ENCODE peak calls at places on chromosomes 11 and 22, in nine cellular contexts. R is gastrocnemius medialis; W is foreskin fibroblast; H is endodermal cell; P is left ventricle myocardium inferior; K is Jurkat, Clone E6-1; N is tibial nerve; Z is keratinocyte; A is kidney epithelial cell. G is an unnamed sample.

GRCh38 chr11:69950120-69950519 is 128.0 kb upstream of the ANO1 start:
- DNase-seq in A (no peak), N (no peak), H (peak; percentile 94), K (peak; percentile 22), W (no peak), P (no peak), Z (no peak), R (no peak), G (no peak)

GRCh38 chr22:19244600-19245352 is 46.7 kb downstream of the CLTCL1 start:
- DNase-seq in A (no peak), P (no peak), Z (no peak), N (no peak), K (peak; percentile 83), W (no peak), H (no peak), R (no peak), G (no peak)

GRCh38 chr11:132777067-132777975 is 755.0 kb downstream of the OPCML start:
- DNase-seq in R (no peak), H (no peak), A (no peak), N (no peak), W (no peak), K (no peak), P (no peak), Z (no peak), G (no peak)

GRCh38 chr11:83709434-83709833 is 423.3 kb upstream of the CCDC90B start:
- DNase-seq in H (no peak), R (no peak), K (no peak), W (no peak), N (no peak), Z (no peak), A (no peak), P (no peak), G (no peak)

GRCh38 chr11:109733245-109733644 is 311.3 kb downstream of the C11orf87 start:
- DNase-seq in N (no peak), P (no peak), H (no peak), W (peak; percentile 16), Z (no peak), K (no peak), A (no peak), R (no peak), G (no peak)

GRCh38 chr11:107249054-107249453 is 208.6 kb downstream of the CWF19L2 start:
- DNase-seq in W (no peak), A (no peak), H (no peak), N (no peak), R (no peak), Z (no peak), P (no peak), K (no peak), G (no peak)

GRCh38 chr11:127000291-127000968 is at the start of gene KIRREL3:
- DNase-seq in P (no peak), H (peak; percentile 69), W (peak; percentile 59), K (no peak), R (no peak), A (no peak), N (no peak), Z (no peak), G (no peak)

GRCh38 chr11:78168539-78169477 is 19.6 kb downstream of the KCTD21 start:
- DNase-seq in R (peak; percentile 40), W (peak; percentile 70), P (peak; percentile 87), A (no peak), K (no peak), N (peak; percentile 85), Z (no peak), H (no peak), G (no peak)

GRCh38 chr11:119372260-119373058 is 9.0 kb downstream of the USP2 start:
- DNase-seq in W (no peak), P (no peak), K (no peak), A (no peak), R (peak; percentile 70), N (no peak), H (peak; percentile 36), Z (no peak), G (no peak)

GRCh38 chr11:47234669-47235075 is 13.9 kb downstream of the ACP2 start:
- DNase-seq in R (no peak), K (peak; percentile 68), N (no peak), P (no peak), Z (no peak), W (no peak), H (no peak), A (no peak), G (no peak)

GRCh38 chr22:47914481-47915097 is 1152.1 kb downstream of the TBC1D22A start:
- DNase-seq in K (peak; percentile 35), N (no peak), R (no peak), H (no peak), A (no peak), W (no peak), Z (no peak), P (no peak), G (no peak)

GRCh38 chr22:36369922-36370781 is 17.6 kb downstream of the MYH9 start:
- DNase-seq in K (no peak), W (peak; percentile 70), P (peak; percentile 48), H (peak; percentile 74), Z (no peak), N (no peak), R (no peak), A (no peak), G (no peak)

GRCh38 chr11:92834296-92835020 is 135.0 kb upstream of the MTNR1B start:
- DNase-seq in R (no peak), K (no peak), N (no peak), P (no peak), A (no peak), W (no peak), H (no peak), Z (no peak), G (no peak)

DNA sequence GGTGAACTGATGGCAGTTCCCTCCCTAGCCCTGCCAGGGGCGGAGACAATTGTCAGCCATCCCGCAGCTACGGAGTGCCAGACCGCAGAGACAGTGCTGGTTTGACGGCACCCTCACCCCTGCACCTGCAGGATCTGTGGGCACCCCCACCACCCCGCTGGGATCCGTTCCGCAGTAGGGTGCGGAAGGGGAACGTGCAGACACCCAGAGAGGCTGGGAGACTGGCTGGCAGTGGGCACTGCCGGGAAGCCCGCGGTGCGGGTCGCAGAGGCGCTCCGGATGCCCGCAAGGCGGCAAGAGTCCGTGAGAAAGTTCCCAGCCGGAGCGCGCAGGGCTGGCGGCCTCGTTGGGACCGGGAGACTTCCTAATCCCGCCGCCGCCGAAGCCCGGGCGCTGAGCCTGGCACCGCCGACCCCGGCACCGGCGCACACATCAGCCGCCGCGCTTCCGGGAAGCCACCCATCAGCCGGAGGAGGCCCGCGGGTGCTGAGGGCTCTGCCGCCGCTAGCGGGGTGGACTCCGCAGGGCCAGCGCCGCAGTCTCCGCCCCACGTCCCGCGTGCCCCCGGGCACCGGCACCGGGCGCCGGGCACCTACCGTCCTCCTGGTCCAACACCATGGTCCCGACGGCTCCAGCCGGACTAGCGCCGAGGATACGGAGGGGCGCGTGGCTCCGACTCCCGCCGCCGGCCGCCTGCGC is 4.3 kb upstream of the LMO1 start:
- DNase-seq in N (no peak), K (peak; percentile 92), R (no peak), H (peak; percentile 70), P (no peak), A (no peak), W (peak; percentile 25), Z (no peak), G (no peak)
- H3K4me3 ChIP-seq in N (peak overlapping the region; percentile 10), K (peak overlapping the region; percentile 65), R (peak overlapping the region; percentile 59), H (peak overlapping the region; percentile 60), P (peak overlapping the region; percentile 67), A (peak overlapping the region; percentile 28), W (no peak overlapping the region), Z (peak overlapping the region; percentile 52), G (peak overlapping the region; percentile 35)

GRCh38 chr22:22516992-22517391 is 3.1 kb downstream of the ZNF280A start:
- DNase-seq in N (no peak), W (no peak), P (no peak), Z (no peak), R (no peak), A (no peak), K (no peak), H (no peak), G (no peak)

GRCh38 chr22:22520667-22521602 is 865 bp upstream of the ZNF280A start:
- DNase-seq in K (no peak), N (no peak), A (no peak), R (no peak), P (no peak), W (peak; percentile 10), Z (no peak), H (no peak), G (no peak)

GRCh38 chr22:22521631-22522030 is 1.6 kb upstream of the ZNF280A start:
- DNase-seq in Z (no peak), A (no peak), K (no peak), R (no peak), H (no peak), W (no peak), N (no peak), P (no peak), G (no peak)

GRCh38 chr22:22520020-22520656 is at the start of gene ZNF280A:
- DNase-seq in N (peak; percentile 42), K (no peak), Z (no peak), H (peak; percentile 55), A (no peak), W (peak; percentile 11), R (peak; percentile 7), P (no peak), G (no peak)

DNA sequence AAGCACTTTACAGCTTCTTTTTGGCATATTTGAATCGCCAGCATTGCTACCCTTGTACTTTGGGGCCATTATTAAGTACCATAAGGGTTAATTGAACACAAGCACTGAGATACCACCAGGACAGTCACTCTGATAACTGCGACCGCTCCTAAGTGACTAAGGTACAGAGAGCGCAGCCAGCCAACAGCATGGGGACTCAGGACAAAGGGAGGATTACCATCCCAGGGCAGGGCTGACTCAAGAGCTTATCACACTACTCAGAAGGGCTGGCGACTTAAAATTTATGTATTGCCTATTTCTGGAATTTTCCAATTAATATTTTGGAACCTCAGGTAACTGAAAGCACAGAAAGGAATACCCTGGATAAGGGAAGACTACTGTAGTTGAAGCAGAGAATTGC is 479 bp downstream of the ZNF280A start:
- DNase-seq in H (no peak), A (no peak), N (no peak), Z (no peak), R (no peak), P (no peak), K (no peak), W (no peak), G (no peak)
- H3K4me3 ChIP-seq in H (peak overlapping the region; percentile 74), A (no peak overlapping the region), N (no peak overlapping the region), Z (no peak overlapping the region), R (no peak overlapping the region), P (no peak overlapping the region), K (no peak overlapping the region), W (no peak overlapping the region), G (no peak overlapping the region)

GRCh38 chr11:66315498-66315885 is 1.4 kb downstream of the CD248 start:
- DNase-seq in R (no peak), N (no peak), A (no peak), K (no peak), W (peak; percentile 45), P (no peak), H (no peak), Z (no peak), G (no peak)
- H3K4me3 ChIP-seq in R (peak overlapping the region; percentile 51), N (peak overlapping the region; percentile 52), A (no peak overlapping the region), K (no peak overlapping the region), W (peak overlapping the region; percentile 95), P (peak overlapping the region; percentile 73), H (no peak overlapping the region), Z (no peak overlapping the region), G (peak overlapping the region; percentile 6)

DNA sequence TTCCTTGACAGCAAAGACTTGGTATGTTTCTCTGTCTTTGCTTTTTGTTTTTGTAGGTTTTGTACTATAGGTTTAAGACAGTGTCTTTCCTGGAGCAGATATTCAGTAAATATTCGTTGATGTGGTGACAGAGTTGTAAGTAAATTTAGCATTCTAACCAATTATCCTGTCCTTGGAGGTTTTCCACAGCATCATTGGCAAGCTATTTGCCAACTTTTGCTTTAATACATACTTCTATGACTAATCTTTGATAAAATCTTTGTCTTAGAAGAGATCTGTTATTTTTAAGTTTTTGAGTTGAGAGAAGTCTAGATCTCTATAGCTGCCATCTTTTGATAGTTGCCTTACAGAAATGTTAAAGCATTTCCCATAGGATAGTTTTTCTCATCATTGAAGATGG is 3.8 kb downstream of the USP47 start:
- DNase-seq in N (no peak), W (peak; percentile 33), P (no peak), R (no peak), A (no peak), K (no peak), H (no peak), Z (no peak), G (no peak)
- H3K4me3 ChIP-seq in N (no peak overlapping the region), W (no peak overlapping the region), P (no peak overlapping the region), R (no peak overlapping the region), A (no peak overlapping the region), K (no peak overlapping the region), H (no peak overlapping the region), Z (peak overlapping the region; percentile 41), G (no peak overlapping the region)

G was measured in esophagus squamous epithelium.